ENCODE peak calls at places on chromosomes 4 and X, in eight cellular contexts. One of them, this sample, is unnamed.

GRCh38 chr4:186104114-186104894 is at the start of gene FAM149A:
- DNase-seq in tibial nerve: no peak
- DNase-seq in AG09319: no peak
- DNase-seq in activated CD4-positive, alpha-beta T cell treated with anti-CD3 and anti-CD28 coated beads, Interleukin-2, amount 10 ng/mL, durations not matched to agents 7 days and 5 days: peak; percentile 49
- DNase-seq in CD4-positive, CD25-positive, alpha-beta regulatory T cell: peak; percentile 11
- DNase-seq in NCI-H82: peak; percentile 5
- DNase-seq in LHCN-M2: no peak
- DNase-seq in WERI-Rb-1: peak; percentile 55
- DNase-seq in this sample: no peak

GRCh38 chr4:183903021-183903760 is 1.9 kb upstream of the STOX2 start:
- DNase-seq in tibial nerve: no peak
- DNase-seq in AG09319: no peak
- DNase-seq in activated CD4-positive, alpha-beta T cell treated with anti-CD3 and anti-CD28 coated beads, Interleukin-2, amount 10 ng/mL, durations not matched to agents 7 days and 5 days: no peak
- DNase-seq in CD4-positive, CD25-positive, alpha-beta regulatory T cell: no peak
- DNase-seq in NCI-H82: no peak
- DNase-seq in LHCN-M2: no peak
- DNase-seq in WERI-Rb-1: no peak
- DNase-seq in this sample: no peak

GRCh38 chr4:158444621-158445020 is 77.1 kb upstream of the RXFP1 start:
- DNase-seq in tibial nerve: no peak
- DNase-seq in AG09319: no peak
- DNase-seq in activated CD4-positive, alpha-beta T cell treated with anti-CD3 and anti-CD28 coated beads, Interleukin-2, amount 10 ng/mL, durations not matched to agents 7 days and 5 days: no peak
- DNase-seq in CD4-positive, CD25-positive, alpha-beta regulatory T cell: no peak
- DNase-seq in NCI-H82: no peak
- DNase-seq in LHCN-M2: peak; percentile 57
- DNase-seq in WERI-Rb-1: no peak
- DNase-seq in this sample: no peak

GRCh38 chrX:120419465-120419864 is 49.6 kb downstream of the LAMP2 start:
- DNase-seq in tibial nerve: no peak
- DNase-seq in AG09319: no peak
- DNase-seq in activated CD4-positive, alpha-beta T cell treated with anti-CD3 and anti-CD28 coated beads, Interleukin-2, amount 10 ng/mL, durations not matched to agents 7 days and 5 days: peak; percentile 26
- DNase-seq in CD4-positive, CD25-positive, alpha-beta regulatory T cell: no peak
- DNase-seq in NCI-H82: no peak
- DNase-seq in LHCN-M2: no peak
- DNase-seq in WERI-Rb-1: no peak
- DNase-seq in this sample: no peak

GRCh38 chr4:184510431-184510830 is 36.1 kb upstream of the IRF2 start:
- DNase-seq in tibial nerve: no peak
- DNase-seq in AG09319: no peak
- DNase-seq in activated CD4-positive, alpha-beta T cell treated with anti-CD3 and anti-CD28 coated beads, Interleukin-2, amount 10 ng/mL, durations not matched to agents 7 days and 5 days: no peak
- DNase-seq in CD4-positive, CD25-positive, alpha-beta regulatory T cell: no peak
- DNase-seq in NCI-H82: no peak
- DNase-seq in LHCN-M2: no peak
- DNase-seq in WERI-Rb-1: no peak
- DNase-seq in this sample: no peak

GRCh38 chr4:64756016-64756415 is 346.8 kb upstream of the TECRL start:
- DNase-seq in tibial nerve: no peak
- DNase-seq in AG09319: no peak
- DNase-seq in activated CD4-positive, alpha-beta T cell treated with anti-CD3 and anti-CD28 coated beads, Interleukin-2, amount 10 ng/mL, durations not matched to agents 7 days and 5 days: no peak
- DNase-seq in CD4-positive, CD25-positive, alpha-beta regulatory T cell: no peak
- DNase-seq in NCI-H82: no peak
- DNase-seq in LHCN-M2: peak; percentile 30
- DNase-seq in WERI-Rb-1: no peak
- DNase-seq in this sample: no peak

GRCh38 chrX:70033348-70033747 is 16.4 kb downstream of the AWAT2 start:
- DNase-seq in tibial nerve: no peak
- DNase-seq in AG09319: no peak
- DNase-seq in activated CD4-positive, alpha-beta T cell treated with anti-CD3 and anti-CD28 coated beads, Interleukin-2, amount 10 ng/mL, durations not matched to agents 7 days and 5 days: peak; percentile 27
- DNase-seq in CD4-positive, CD25-positive, alpha-beta regulatory T cell: no peak
- DNase-seq in NCI-H82: peak; percentile 80
- DNase-seq in LHCN-M2: peak; percentile 22
- DNase-seq in WERI-Rb-1: peak; percentile 80
- DNase-seq in this sample: no peak

GRCh38 chr4:77156912-77157858 is at the start of gene CCNG2:
- DNase-seq in tibial nerve: peak; percentile 90
- DNase-seq in AG09319: peak; percentile 92
- DNase-seq in activated CD4-positive, alpha-beta T cell treated with anti-CD3 and anti-CD28 coated beads, Interleukin-2, amount 10 ng/mL, durations not matched to agents 7 days and 5 days: peak; percentile 89
- DNase-seq in CD4-positive, CD25-positive, alpha-beta regulatory T cell: peak; percentile 86
- DNase-seq in NCI-H82: peak; percentile 96
- DNase-seq in LHCN-M2: no peak
- DNase-seq in WERI-Rb-1: peak; percentile 90
- DNase-seq in this sample: peak; percentile 87

GRCh38 chr4:6012200-6012599 is 6.0 kb downstream of the C4orf50 start:
- DNase-seq in tibial nerve: no peak
- DNase-seq in AG09319: no peak
- DNase-seq in activated CD4-positive, alpha-beta T cell treated with anti-CD3 and anti-CD28 coated beads, Interleukin-2, amount 10 ng/mL, durations not matched to agents 7 days and 5 days: no peak
- DNase-seq in CD4-positive, CD25-positive, alpha-beta regulatory T cell: no peak
- DNase-seq in NCI-H82: no peak
- DNase-seq in LHCN-M2: no peak
- DNase-seq in WERI-Rb-1: no peak
- DNase-seq in this sample: no peak

GRCh38 chrX:30851459-30851858 is 37.6 kb downstream of the TAB3 start:
- DNase-seq in tibial nerve: no peak
- DNase-seq in AG09319: no peak
- DNase-seq in activated CD4-positive, alpha-beta T cell treated with anti-CD3 and anti-CD28 coated beads, Interleukin-2, amount 10 ng/mL, durations not matched to agents 7 days and 5 days: no peak
- DNase-seq in CD4-positive, CD25-positive, alpha-beta regulatory T cell: no peak
- DNase-seq in NCI-H82: no peak
- DNase-seq in LHCN-M2: no peak
- DNase-seq in WERI-Rb-1: no peak
- DNase-seq in this sample: no peak